ENCODE peak calls at places on chromosomes 1 and 21, in seven cellular contexts. M, Q, K, A, O, Y and E are unnamed samples.

GRCh38 chr1:160641323-160642280 is 5.2 kb downstream of the SLAMF1 start:
- DNase-seq in M (no peak), Q (no peak), K (no peak), A (no peak), O (no peak), Y (no peak), E (no peak)

GRCh38 chr1:152398812-152399698 is 15.0 kb downstream of the CRNN start:
- DNase-seq in M (no peak), Q (peak; percentile 9), K (no peak), A (no peak), O (peak; percentile 46), Y (peak; percentile 21), E (peak; percentile 15)

GRCh38 chr1:23958810-23959460 is 693 bp upstream of the PNRC2 start:
- DNase-seq in M (peak; percentile 86), Q (peak; percentile 79), K (peak; percentile 84), A (peak; percentile 97), O (peak; percentile 92), Y (peak; percentile 99), E (peak; percentile 86)

GRCh38 chr1:8604041-8604942 is 213.1 kb downstream of the RERE start:
- DNase-seq in M (no peak), Q (no peak), K (no peak), A (peak; percentile 94), O (no peak), Y (peak; percentile 92), E (no peak)

GRCh38 chr1:75984781-75985180 is 52.6 kb upstream of the ASB17 start:
- DNase-seq in M (no peak), Q (no peak), K (no peak), A (no peak), O (no peak), Y (no peak), E (no peak)

GRCh38 chr21:25215698-25216384 is 391.4 kb downstream of the MRPL39 start:
- DNase-seq in M (no peak), Q (no peak), K (no peak), A (no peak), O (no peak), Y (no peak), E (no peak)

GRCh38 chr1:204232530-204232929 is 18.7 kb upstream of the GOLT1A start:
- DNase-seq in M (no peak), Q (peak; percentile 65), K (no peak), A (peak; percentile 48), O (no peak), Y (no peak), E (no peak)

GRCh38 chr1:156625436-156626078 is 6.3 kb downstream of the HAPLN2 start:
- DNase-seq in M (peak; percentile 61), Q (peak; percentile 42), K (no peak), A (peak; percentile 64), O (no peak), Y (peak; percentile 45), E (peak; percentile 54)

GRCh38 chr21:36330904-36331303 is 10.9 kb downstream of the MORC3 start:
- DNase-seq in M (peak; percentile 57), Q (peak; percentile 59), K (no peak), A (peak; percentile 59), O (peak; percentile 79), Y (peak; percentile 67), E (peak; percentile 39)

GRCh38 chr1:243459059-243459458 is 203.2 kb downstream of the SDCCAG8 start:
- DNase-seq in M (no peak), Q (no peak), K (no peak), A (no peak), O (no peak), Y (no peak), E (no peak)

GRCh38 chr1:118243269-118243668 is 58.2 kb upstream of the SPAG17 start:
- DNase-seq in M (no peak), Q (no peak), K (no peak), A (no peak), O (no peak), Y (no peak), E (no peak)

GRCh38 chr1:45512641-45513054 is 9.0 kb downstream of the PRDX1 start:
- DNase-seq in M (peak; percentile 73), Q (peak; percentile 65), K (peak; percentile 40), A (peak; percentile 63), O (peak; percentile 70), Y (peak; percentile 65), E (peak; percentile 40)

GRCh38 chr21:43619856-43620255 is 39.4 kb downstream of the HSF2BP start:
- DNase-seq in M (no peak), Q (no peak), K (no peak), A (no peak), O (no peak), Y (no peak), E (no peak)

GRCh38 chr1:56378376-56379070 is 200.8 kb downstream of the PLPP3 start:
- DNase-seq in M (no peak), Q (no peak), K (peak; percentile 75), A (no peak), O (no peak), Y (no peak), E (no peak)

GRCh38 chr1:38000529-38001453 is 4.5 kb downstream of the FHL3 start:
- DNase-seq in M (no peak), Q (peak; percentile 79), K (no peak), A (peak; percentile 78), O (peak; percentile 83), Y (no peak), E (no peak)

GRCh38 chr1:43938892-43939587 is 5.4 kb downstream of the ARTN start:
- DNase-seq in M (no peak), Q (no peak), K (no peak), A (no peak), O (no peak), Y (no peak), E (no peak)

GRCh38 chr21:38751379-38752050 is 54.2 kb upstream of the ETS2 start:
- DNase-seq in M (no peak), Q (no peak), K (no peak), A (no peak), O (no peak), Y (no peak), E (no peak)

GRCh38 chr1:16300436-16300835 is 51.8 kb downstream of the FBXO42 start:
- DNase-seq in M (no peak), Q (no peak), K (no peak), A (no peak), O (no peak), Y (no peak), E (no peak)

GRCh38 chr1:219792337-219793021 is 135.9 kb downstream of the SLC30A10 start:
- DNase-seq in M (no peak), Q (peak; percentile 78), K (no peak), A (no peak), O (peak; percentile 55), Y (no peak), E (no peak)

GRCh38 chr1:235566092-235566491 is 61.8 kb upstream of the B3GALNT2 start:
- DNase-seq in M (no peak), Q (no peak), K (no peak), A (no peak), O (no peak), Y (no peak), E (no peak)

GRCh38 chr1:160836981-160837557 is 25.6 kb downstream of the CD244 start:
- DNase-seq in M (no peak), Q (no peak), K (no peak), A (no peak), O (peak; percentile 29), Y (peak; percentile 17), E (no peak)

GRCh38 chr1:156504062-156504813 is 3.7 kb upstream of the MEF2D start:
- DNase-seq in M (no peak), Q (no peak), K (peak; percentile 79), A (peak; percentile 37), O (peak; percentile 51), Y (peak; percentile 90), E (no peak)

GRCh38 chr1:98044766-98045165 is 123.9 kb upstream of the DPYD start:
- DNase-seq in M (no peak), Q (no peak), K (no peak), A (no peak), O (no peak), Y (no peak), E (no peak)

GRCh38 chr1:18322353-18323032 is 158.2 kb upstream of the KLHDC7A start:
- DNase-seq in M (no peak), Q (no peak), K (no peak), A (peak; percentile 45), O (no peak), Y (no peak), E (no peak)

GRCh38 chr21:38645282-38645681 is 147.0 kb upstream of the ERG start:
- DNase-seq in M (no peak), Q (peak; percentile 77), K (no peak), A (no peak), O (peak; percentile 74), Y (no peak), E (no peak)

GRCh38 chr1:185062710-185063370 is 17.5 kb downstream of the RNF2 start:
- DNase-seq in M (no peak), Q (no peak), K (no peak), A (no peak), O (no peak), Y (no peak), E (no peak)

GRCh38 chr1:76494807-76495206 is 372.5 kb upstream of the ST6GALNAC5 start:
- DNase-seq in M (no peak), Q (no peak), K (no peak), A (no peak), O (no peak), Y (no peak), E (no peak)

GRCh38 chr1:246267896-246268295 is 239.2 kb downstream of the SMYD3 start:
- DNase-seq in M (no peak), Q (no peak), K (no peak), A (no peak), O (no peak), Y (no peak), E (no peak)

GRCh38 chr1:41613646-41614592 is 129.4 kb upstream of the EDN2 start:
- DNase-seq in M (no peak), Q (no peak), K (no peak), A (peak; percentile 18), O (no peak), Y (no peak), E (no peak)

GRCh38 chr1:86970938-86971337 is 56.5 kb downstream of the HS2ST1 start:
- DNase-seq in M (no peak), Q (no peak), K (no peak), A (no peak), O (no peak), Y (no peak), E (no peak)

GRCh38 chr1:91884459-91885290 is 1.3 kb downstream of the TGFBR3 start:
- DNase-seq in M (peak; percentile 27), Q (no peak), K (no peak), A (peak; percentile 29), O (no peak), Y (peak; percentile 75), E (no peak)

GRCh38 chr1:201481004-201481380 is 12.0 kb upstream of the PHLDA3 start:
- DNase-seq in M (no peak), Q (no peak), K (no peak), A (no peak), O (no peak), Y (no peak), E (no peak)

GRCh38 chr1:20470174-20470573 is 15.8 kb downstream of the CAMK2N1 start:
- DNase-seq in M (no peak), Q (no peak), K (peak; percentile 84), A (no peak), O (no peak), Y (no peak), E (no peak)

GRCh38 chr1:7084232-7084894 is 299.1 kb downstream of the CAMTA1 start:
- DNase-seq in M (no peak), Q (no peak), K (no peak), A (no peak), O (no peak), Y (no peak), E (no peak)

GRCh38 chr21:26845066-26845749 is at the start of gene ADAMTS1:
- DNase-seq in M (peak; percentile 71), Q (peak; percentile 91), K (no peak), A (peak; percentile 80), O (peak; percentile 51), Y (peak; percentile 14), E (no peak)

GRCh38 chr1:235781807-235782206 is 84.9 kb downstream of the LYST start:
- DNase-seq in M (no peak), Q (no peak), K (no peak), A (no peak), O (peak; percentile 19), Y (no peak), E (no peak)

GRCh38 chr21:39843483-39843882 is 23.8 kb upstream of the PCP4 start:
- DNase-seq in M (no peak), Q (no peak), K (no peak), A (no peak), O (no peak), Y (no peak), E (no peak)

GRCh38 chr1:9181176-9181906 is 52.4 kb upstream of the GPR157 start:
- DNase-seq in M (peak; percentile 74), Q (peak; percentile 81), K (no peak), A (peak; percentile 55), O (no peak), Y (peak; percentile 69), E (peak; percentile 50)